ENCODE peak calls at places on chromosomes 5 and 9, in six cellular contexts. J, P, F, O, R and A are unnamed samples.

GRCh38 chr9:72210522-72210921 is 61.3 kb downstream of the GDA start:
- DNase-seq in J (no peak), P (no peak), F (no peak), O (no peak), R (no peak), A (no peak)

GRCh38 chr9:123832176-123832575 is 97.8 kb downstream of the DENND1A start:
- DNase-seq in J (no peak), P (no peak), F (no peak), O (no peak), R (no peak), A (no peak)

GRCh38 chr5:10856646-10857332 is 95.8 kb upstream of the DAP start:
- DNase-seq in J (peak; percentile 48), P (peak; percentile 96), F (no peak), O (peak; percentile 32), R (peak; percentile 70), A (no peak)

GRCh38 chr5:35026280-35026840 is 21.4 kb downstream of the AGXT2 start:
- DNase-seq in J (no peak), P (no peak), F (no peak), O (no peak), R (no peak), A (no peak)

GRCh38 chr5:133316346-133317343 is 264.8 kb downstream of the HSPA4 start:
- DNase-seq in J (no peak), P (peak; percentile 70), F (no peak), O (no peak), R (no peak), A (no peak)

GRCh38 chr9:8858250-8859161 is 1058.9 kb upstream of the DMAC1 start:
- DNase-seq in J (no peak), P (peak; percentile 53), F (no peak), O (no peak), R (no peak), A (no peak)

GRCh38 chr5:6543346-6543730 is 89.5 kb downstream of the NSUN2 start:
- DNase-seq in J (no peak), P (no peak), F (peak; percentile 61), O (no peak), R (no peak), A (no peak)

GRCh38 chr9:2087500-2088313 is 72.6 kb downstream of the SMARCA2 start:
- DNase-seq in J (peak; percentile 53), P (peak; percentile 31), F (no peak), O (no peak), R (no peak), A (no peak)

GRCh38 chr5:157057459-157058370 is 1.2 kb downstream of the HAVCR1 start:
- DNase-seq in J (no peak), P (no peak), F (no peak), O (no peak), R (no peak), A (no peak)

DNA sequence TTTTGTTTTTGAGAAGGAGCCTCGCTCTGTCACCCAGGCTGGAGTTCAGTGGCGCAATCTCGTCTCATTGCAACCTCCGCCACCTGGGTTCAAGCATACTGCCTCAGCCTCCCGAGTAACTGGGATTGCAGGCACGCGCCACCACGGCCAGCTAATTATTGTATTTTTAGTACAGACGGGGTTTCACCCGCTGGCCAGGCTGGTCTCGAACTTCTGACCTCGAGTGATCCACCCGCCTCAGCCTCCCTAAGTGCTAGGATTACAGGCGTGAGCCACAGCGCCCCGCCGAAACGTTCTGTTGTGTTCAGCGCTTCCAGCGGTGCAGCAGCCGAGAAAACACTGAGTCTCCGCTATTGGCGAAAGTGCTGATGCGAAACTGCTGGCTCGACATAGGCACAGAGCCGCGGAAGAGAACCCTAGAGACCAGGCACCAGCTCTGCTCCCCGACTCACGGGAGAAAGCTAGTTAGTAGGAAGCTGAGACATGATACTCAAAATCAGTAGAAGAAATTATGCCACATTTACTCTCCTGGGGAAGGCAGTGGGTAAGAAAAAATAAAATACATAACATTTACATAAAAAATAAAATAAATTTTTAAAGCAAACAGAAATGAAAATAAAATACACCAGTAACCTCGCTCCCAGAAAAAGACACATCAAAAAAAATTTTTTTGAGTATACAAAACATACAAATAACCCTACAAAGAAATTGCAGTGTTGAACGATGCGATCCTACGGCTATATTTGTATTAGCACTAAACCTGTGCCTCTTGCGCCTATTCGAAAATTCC is 31.6 kb downstream of the ANXA2R start:
- DNase-seq in J (peak; percentile 69), P (peak; percentile 93), F (peak; percentile 97), O (peak; percentile 82), R (peak; percentile 93), A (peak; percentile 37)
- TF ChIP-seq CTCF in J (no peak), P (peak; percentile 13), F (no peak), O (no peak), R (no peak), A (no peak)

GRCh38 chr5:119267958-119268386 is 87.8 kb upstream of the TNFAIP8 start:
- DNase-seq in J (peak; percentile 85), P (peak; percentile 92), F (peak; percentile 99), O (peak; percentile 84), R (peak; percentile 95), A (peak; percentile 89)
- TF ChIP-seq CTCF in J (peak; percentile 67), P (no peak), F (no peak), O (peak; percentile 88), R (no peak), A (peak; percentile 32)

DNA sequence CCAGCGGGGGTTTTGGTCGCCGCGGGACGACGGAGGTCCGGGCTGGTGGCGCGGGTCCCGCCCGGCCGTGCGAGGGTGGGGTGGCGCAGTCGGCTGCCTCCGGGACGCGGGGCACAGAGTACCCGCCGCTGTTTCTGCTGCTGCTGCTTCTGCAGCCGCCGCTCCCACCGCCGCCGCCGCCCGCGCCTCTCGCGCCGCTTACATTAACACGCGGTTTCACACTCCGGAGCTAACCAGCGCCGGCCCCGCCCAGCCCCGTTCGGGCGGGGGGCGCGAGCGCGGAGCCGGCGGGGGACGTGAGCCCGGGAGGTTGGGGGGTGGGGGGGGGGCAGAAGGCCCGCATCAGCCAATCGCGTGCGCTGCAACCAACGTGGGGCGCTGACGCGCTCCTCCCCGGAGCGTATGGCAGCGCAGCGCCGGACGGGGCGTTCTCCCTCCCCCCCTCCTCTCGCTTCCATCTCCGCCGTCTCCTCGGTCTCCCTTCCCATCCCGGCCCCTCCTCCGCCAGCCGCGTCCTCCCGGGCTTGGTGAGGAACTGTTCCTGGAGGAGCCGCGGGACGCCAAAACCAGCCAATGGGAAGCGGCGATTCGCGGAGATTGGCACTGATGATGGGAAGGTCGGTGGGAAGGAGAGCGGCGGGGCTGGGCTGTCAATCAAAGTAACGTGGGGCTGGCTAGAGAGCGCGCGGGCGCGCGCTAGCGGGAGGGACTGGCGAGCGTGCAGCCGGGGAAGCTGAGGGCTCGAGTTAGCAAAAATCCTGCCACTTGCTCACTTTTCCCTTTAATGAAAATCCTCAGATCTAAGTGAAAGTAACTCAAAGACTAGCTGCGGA is at the start of gene TLE1:
- DNase-seq in J (peak; percentile 71), P (peak; percentile 100), F (peak; percentile 100), O (peak; percentile 90), R (peak; percentile 99), A (peak; percentile 99)
- TF ChIP-seq CTCF in J (no peak), P (no peak), F (no peak), O (no peak), R (no peak), A (no peak)

GRCh38 chr5:19608434-19608833 is 379.6 kb downstream of the CDH18 start:
- DNase-seq in J (no peak), P (no peak), F (no peak), O (no peak), R (no peak), A (no peak)
- TF ChIP-seq CTCF in J (no peak), P (peak; percentile 44), F (no peak), O (no peak), R (peak; percentile 18), A (no peak)